ENCODE peak calls at places on chromosomes 12 and 14, in four cellular contexts. T, J, V and I are unnamed samples.

GRCh38 chr12:60021235-60021634 is 425.4 kb downstream of the SLC16A7 start:
- DNase-seq in T (no peak), J (no peak), V (no peak), I (no peak)

GRCh38 chr14:89702151-89702936 is 252.2 kb downstream of the EFCAB11 start:
- DNase-seq in T (peak; percentile 67), J (peak; percentile 84), V (peak; percentile 54), I (no peak)

GRCh38 chr14:103943673-103944072 is 1.3 kb upstream of the RD3L start:
- DNase-seq in T (peak; percentile 66), J (no peak), V (no peak), I (no peak)

GRCh38 chr12:52058631-52059324 is 7.5 kb downstream of the NR4A1 start:
- DNase-seq in T (peak; percentile 54), J (peak; percentile 58), V (peak; percentile 30), I (peak; percentile 87)

GRCh38 chr12:50234347-50234746 is 49.0 kb downstream of the LIMA1 start:
- DNase-seq in T (no peak), J (no peak), V (no peak), I (no peak)

GRCh38 chr12:113103756-113104450 is 31.7 kb downstream of the RASAL1 start:
- DNase-seq in T (no peak), J (no peak), V (no peak), I (no peak)

GRCh38 chr14:69090187-69090789 is 62.6 kb downstream of the DCAF5 start:
- DNase-seq in T (peak; percentile 55), J (no peak), V (no peak), I (no peak)

GRCh38 chr14:104803916-104804371 is 3.0 kb downstream of the ZBTB42 start:
- DNase-seq in T (peak; percentile 28), J (peak; percentile 41), V (no peak), I (no peak)

GRCh38 chr14:21093769-21094681 is 4.4 kb downstream of the ZNF219 start:
- DNase-seq in T (no peak), J (peak; percentile 57), V (no peak), I (no peak)

GRCh38 chr12:84508943-84509342 is 403.7 kb downstream of the SLC6A15 start:
- DNase-seq in T (no peak), J (peak; percentile 75), V (peak; percentile 45), I (no peak)

GRCh38 chr14:61923348-61923747 is 161.1 kb downstream of the SNAPC1 start:
- DNase-seq in T (peak; percentile 63), J (no peak), V (no peak), I (no peak)

GRCh38 chr14:77903233-77903632 is 103.3 kb downstream of the ADCK1 start:
- DNase-seq in T (no peak), J (no peak), V (no peak), I (no peak)

GRCh38 chr12:133130038-133130807 is at the start of the genes ZNF10 and ZNF891:
- DNase-seq in T (peak; percentile 96), J (peak; percentile 99), V (peak; percentile 97), I (peak; percentile 97)
- H3K9me3 ChIP-seq in T (peaks cover 39% of the 10 kb centered on the region), J (peaks cover 10% of the 10 kb centered on the region), V (peaks cover 54% of the 10 kb centered on the region), I (peaks cover 17% of the 10 kb centered on the region)

GRCh38 chr12:71958457-71958856 is 19.8 kb downstream of the TPH2 start:
- DNase-seq in T (peak; percentile 84), J (no peak), V (no peak), I (no peak)
- H3K27ac ChIP-seq in T (peak overlapping the region; percentile 94), J (no peak overlapping the region), V (no peak overlapping the region), I (no peak overlapping the region)

GRCh38 chr14:35402323-35403084 is 2.0 kb downstream of the NFKBIA start:
- DNase-seq in T (peak; percentile 56), J (peak; percentile 66), V (no peak), I (peak; percentile 73)

GRCh38 chr14:35401422-35401729 is 3.2 kb downstream of the NFKBIA start:
- DNase-seq in T (no peak), J (no peak), V (no peak), I (no peak)

GRCh38 chr14:35399083-35399807 is 5.3 kb downstream of the NFKBIA start:
- DNase-seq in T (no peak), J (no peak), V (no peak), I (no peak)

GRCh38 chr14:35401853-35402252 is 2.7 kb downstream of the NFKBIA start:
- DNase-seq in T (peak; percentile 54), J (peak; percentile 77), V (peak; percentile 47), I (no peak)

GRCh38 chr14:35400707-35401421 is 3.7 kb downstream of the NFKBIA start:
- DNase-seq in T (no peak), J (no peak), V (no peak), I (no peak)
- H3K4me1 ChIP-seq in T (peaks cover 15% of the 10 kb centered on the region), J (peaks cover 3% of the 10 kb centered on the region), V (peaks cover 4% of the 10 kb centered on the region), I (no peaks in the 10 kb centered on the region)

GRCh38 chr12:31846405-31846804 is 112.8 kb upstream of the RESF1 start:
- DNase-seq in T (no peak), J (no peak), V (no peak), I (no peak)
- H3K9me3 ChIP-seq in T (peaks cover 8% of the 10 kb centered on the region), J (peaks cover 2% of the 10 kb centered on the region), V (peaks cover 3% of the 10 kb centered on the region), I (peaks cover 2% of the 10 kb centered on the region)

DNA sequence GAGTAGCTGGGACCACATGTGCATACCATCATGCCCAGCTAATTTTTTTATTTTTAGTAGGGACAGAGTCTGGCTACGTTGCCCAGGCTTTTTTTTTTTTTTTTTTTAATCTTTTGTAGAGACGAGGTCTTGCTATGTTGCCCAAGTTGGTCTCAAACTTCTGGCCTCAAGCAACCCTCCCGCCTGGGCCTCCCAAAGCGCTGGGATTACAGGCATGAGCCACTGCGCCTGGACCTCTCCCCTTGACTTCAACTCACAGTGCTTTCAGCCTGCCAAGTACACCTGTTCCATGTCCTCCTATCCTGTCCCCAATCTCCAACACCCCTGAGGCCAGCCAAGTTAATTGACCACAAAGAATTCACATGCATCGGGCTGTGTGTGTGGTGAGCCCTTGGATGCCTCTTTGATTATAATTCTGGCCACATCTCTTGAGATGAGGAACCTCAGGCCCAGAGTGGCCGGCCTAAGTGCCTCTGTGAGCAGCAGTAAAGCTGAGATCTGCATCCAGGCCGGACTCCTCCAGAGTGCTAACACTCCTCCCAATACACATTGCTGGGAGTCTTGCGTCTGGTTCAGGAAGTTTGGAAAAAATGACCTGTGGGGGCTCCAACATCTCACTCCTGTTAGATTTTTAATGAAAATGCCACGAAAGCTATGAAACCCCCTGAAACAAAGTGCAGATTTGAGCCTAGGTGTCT is 6.8 kb downstream of the RAB35 start:
- DNase-seq in T (no peak), J (no peak), V (no peak), I (no peak)
- H3K27ac ChIP-seq in T (no peak overlapping the region), J (no peak overlapping the region), V (no peak overlapping the region), I (no peak overlapping the region)

DNA sequence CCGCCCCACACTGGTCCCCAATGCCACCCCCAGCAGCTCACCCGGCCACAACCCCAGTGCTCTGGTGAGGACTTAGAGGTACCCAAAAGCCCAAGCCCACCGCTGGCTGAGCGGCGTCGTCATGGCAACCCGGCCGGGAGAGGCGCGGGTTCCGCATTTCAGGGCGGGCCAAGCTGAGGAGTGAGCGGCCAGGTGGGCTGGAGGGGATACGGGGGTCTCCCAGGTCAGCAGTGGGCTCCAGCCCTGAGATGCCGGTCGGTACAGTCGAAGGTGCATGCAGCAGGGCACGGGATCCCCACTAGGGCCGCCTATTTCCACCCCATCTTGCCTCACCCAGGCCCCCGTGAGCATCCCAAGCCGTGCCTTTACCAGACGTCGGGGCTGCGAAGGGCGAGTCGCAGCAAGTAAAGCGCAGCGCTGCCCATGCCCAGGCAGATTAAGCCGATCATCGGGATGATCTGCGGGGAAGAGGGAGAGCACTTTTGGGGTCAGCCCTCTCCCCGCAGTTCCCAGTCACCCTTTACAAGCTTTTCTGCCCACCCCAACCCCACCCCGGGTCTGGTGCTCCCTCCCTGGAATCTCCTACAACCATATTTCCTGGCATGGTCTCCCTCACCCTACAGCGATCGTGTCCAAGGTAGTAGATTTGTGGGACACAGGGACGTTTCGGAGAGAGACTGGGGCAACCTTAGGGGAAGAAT is 6.9 kb downstream of the SHMT2 start:
- DNase-seq in T (no peak), J (peak; percentile 69), V (no peak), I (peak; percentile 61)
- H3K4me1 ChIP-seq in T (peaks cover 15% of the 10 kb centered on the region), J (no peaks in the 10 kb centered on the region), V (peaks cover 12% of the 10 kb centered on the region), I (no peaks in the 10 kb centered on the region)

GRCh38 chr14:105898482-105899010 is 372.2 kb downstream of the TMEM121 start:
- DNase-seq in T (no peak), J (peak; percentile 22), V (no peak), I (peak; percentile 33)
- H3K9me3 ChIP-seq in T (peaks cover 47% of the 10 kb centered on the region), J (no peaks in the 10 kb centered on the region), V (no peaks in the 10 kb centered on the region), I (no peaks in the 10 kb centered on the region)

DNA sequence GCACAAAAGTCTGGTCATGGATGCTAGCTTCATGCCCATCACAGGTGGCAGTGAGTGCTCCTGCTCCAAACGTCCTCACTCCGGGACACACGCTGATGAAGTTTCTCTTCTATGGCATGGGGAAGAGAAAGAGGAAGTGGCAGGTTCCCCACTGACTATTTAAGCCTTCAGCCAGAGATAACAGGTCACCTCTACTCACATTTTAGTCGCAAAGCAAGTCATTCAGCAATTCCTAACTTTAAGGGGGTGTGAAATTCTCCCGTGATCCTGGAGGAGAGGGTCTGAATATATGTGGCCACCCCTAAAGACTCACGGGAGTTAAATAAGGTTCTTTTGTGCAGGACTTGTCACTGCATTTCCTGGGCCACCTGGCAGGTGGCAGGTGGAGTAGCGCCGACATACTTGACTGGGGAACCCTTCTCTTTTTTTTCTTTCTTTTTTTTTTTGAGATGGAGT is 18.8 kb upstream of the RCOR1 start:
- DNase-seq in T (no peak), J (peak; percentile 4), V (no peak), I (no peak)
- H3K27ac ChIP-seq in T (no peak overlapping the region), J (no peak overlapping the region), V (no peak overlapping the region), I (no peak overlapping the region)

DNA sequence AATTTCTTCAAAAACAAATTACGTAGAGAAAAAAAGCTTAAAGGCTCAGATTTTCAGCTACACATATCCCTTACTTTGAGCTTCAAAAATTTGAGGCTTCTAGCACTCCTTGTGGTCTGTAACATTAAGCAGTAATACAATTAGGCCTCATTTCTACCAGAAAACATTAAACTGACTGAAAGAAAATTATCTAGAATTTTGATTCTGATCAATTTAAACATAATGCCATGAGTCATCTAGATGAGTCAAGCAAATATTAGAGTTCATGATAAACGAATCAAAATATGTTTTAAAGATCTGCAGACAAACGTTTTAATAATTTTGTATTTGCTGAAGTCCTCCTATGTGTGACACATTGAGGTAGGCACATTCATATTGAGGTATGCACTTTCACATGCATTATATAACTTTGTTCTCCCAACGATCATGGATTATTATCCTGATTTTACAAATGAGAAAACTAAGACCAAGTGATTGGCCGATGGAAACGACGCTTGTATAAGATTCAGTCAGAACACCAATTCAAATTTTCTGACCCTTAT is 4.3 kb downstream of the OSBPL8 start:
- DNase-seq in T (peak; percentile 11), J (no peak), V (no peak), I (no peak)
- H3K4me1 ChIP-seq in T (peaks cover 2% of the 10 kb centered on the region), J (peaks cover 9% of the 10 kb centered on the region), V (peaks cover 7% of the 10 kb centered on the region), I (no peaks in the 10 kb centered on the region)